ENCODE peak calls at places on chromosomes 16 and 17, in nine cellular contexts. H is foreskin fibroblast; D is fibroblast of mammary gland; V is stimulated activated CD8-positive, alpha-beta memory T cell treated with anti-CD3 and anti-CD28 coated beads, Interleukin-4, amount 100 ng/mL, for 4 hours; Y is naive thymus-derived CD8-positive, alpha-beta T cell; Z is HT-29; C is ACHN; S is nucleus accumbens; R is AG04449. K is an unnamed sample.
A peak's percentile ranks its signal among the peaks of the same experiment; 100 is the strongest.

GRCh38 chr16:77564791-77565390 is 130.1 kb upstream of the ADAMTS18 start:
- DNase-seq in S (no peak), R (no peak), V (no peak), D (peak; percentile 34), Z (no peak), C (peak; percentile 58), H (no peak), Y (no peak), K (no peak)

GRCh38 chr17:33651631-33652030 is 358.5 kb upstream of the ASIC2 start:
- DNase-seq in Y (no peak), R (no peak), S (no peak), D (peak; percentile 30), C (peak; percentile 19), Z (peak; percentile 16), H (no peak), V (no peak), K (no peak)

GRCh38 chr17:11006530-11006929 is 168.6 kb upstream of the PIRT start:
- DNase-seq in R (no peak), V (no peak), D (no peak), Z (no peak), S (no peak), Y (no peak), C (no peak), H (no peak), K (no peak)

GRCh38 chr16:72256398-72257048 is 84.6 kb upstream of the PMFBP1 start:
- DNase-seq in S (no peak), H (peak; percentile 93), Y (no peak), V (no peak), D (peak; percentile 94), R (peak; percentile 64), C (peak; percentile 30), Z (no peak), K (no peak)

GRCh38 chr17:67435122-67435521 is 58.0 kb downstream of the PITPNC1 start:
- DNase-seq in C (no peak), V (peak; percentile 32), Z (no peak), D (peak; percentile 49), H (no peak), S (no peak), Y (peak; percentile 43), R (no peak), K (no peak)

GRCh38 chr16:84518804-84519341 is 14.4 kb upstream of the MEAK7 start:
- DNase-seq in V (peak; percentile 33), R (no peak), D (no peak), S (no peak), C (no peak), H (no peak), Y (peak; percentile 54), Z (no peak), K (no peak)

GRCh38 chr17:9228408-9229159 is 207.3 kb downstream of the NTN1 start:
- DNase-seq in C (no peak), Y (no peak), S (no peak), Z (no peak), H (peak; percentile 71), V (no peak), D (peak; percentile 97), R (peak; percentile 16), K (no peak)

GRCh38 chr17:49588726-49589555 is 13.3 kb downstream of the NXPH3 start:
- DNase-seq in H (peak; percentile 89), Y (no peak), S (no peak), C (no peak), Z (no peak), V (no peak), R (peak; percentile 17), D (peak; percentile 56), K (no peak)

GRCh38 chr17:42879596-42879985 is 21.0 kb upstream of the G6PC1 start:
- DNase-seq in D (peak; percentile 30), R (no peak), H (peak; percentile 58), Z (no peak), V (no peak), C (no peak), Y (no peak), S (no peak), K (no peak)

GRCh38 chr17:412211-413015 is 59.8 kb upstream of the RPH3AL start:
- DNase-seq in Z (peak; percentile 32), V (peak; percentile 45), H (peak; percentile 82), R (no peak), S (no peak), Y (peak; percentile 54), D (peak; percentile 68), C (peak; percentile 65), K (no peak)

GRCh38 chr17:68748381-68748780 is 147.2 kb upstream of the FAM20A start:
- DNase-seq in R (no peak), C (no peak), H (no peak), V (no peak), S (no peak), Y (no peak), Z (no peak), D (no peak), K (no peak)

GRCh38 chr16:4525634-4526277 is 12.8 kb downstream of the CDIP1 start:
- DNase-seq in Y (no peak), V (no peak), D (no peak), H (peak; percentile 51), S (no peak), Z (no peak), C (no peak), R (no peak), K (no peak)

GRCh38 chr17:14827394-14827793 is 437.7 kb downstream of the PMP22 start:
- DNase-seq in V (no peak), S (no peak), H (no peak), C (no peak), R (no peak), D (no peak), Y (no peak), Z (no peak), K (no peak)

GRCh38 chr17:40864661-40865380 is 2.2 kb downstream of the KRT12 start:
- DNase-seq in D (peak; percentile 38), C (no peak), H (no peak), Y (no peak), Z (no peak), V (no peak), S (no peak), R (no peak), K (no peak)

GRCh38 chr16:68640972-68641371 is 4.1 kb upstream of the CDH3 start:
- DNase-seq in H (peak; percentile 51), V (no peak), C (no peak), Z (peak; percentile 64), S (no peak), Y (no peak), R (no peak), D (no peak), K (no peak)

GRCh38 chr16:84553873-84554399 is 49.5 kb upstream of the MEAK7 start:
- DNase-seq in S (no peak), C (no peak), R (no peak), Z (no peak), D (no peak), Y (peak; percentile 40), V (no peak), H (no peak), K (no peak)

GRCh38 chr17:9668532-9668931 is 23.2 kb downstream of the USP43 start:
- DNase-seq in H (no peak), Z (no peak), C (peak; percentile 82), S (no peak), D (no peak), V (no peak), R (no peak), Y (no peak), K (no peak)

GRCh38 chr17:4232168-4232813 is 31.5 kb downstream of the ANKFY1 start:
- DNase-seq in D (peak; percentile 79), H (peak; percentile 85), S (no peak), Y (no peak), V (no peak), C (peak; percentile 16), Z (no peak), R (no peak), K (no peak)

GRCh38 chr17:51351890-51352289 is 91.5 kb downstream of the UTP18 start:
- DNase-seq in D (peak; percentile 25), C (no peak), S (no peak), V (no peak), R (no peak), Z (no peak), Y (no peak), H (peak; percentile 3), K (peak; percentile 27)

GRCh38 chr16:11156401-11156800 is 99.6 kb downstream of the SOCS1 start:
- DNase-seq in S (no peak), V (no peak), Y (no peak), C (no peak), R (no peak), D (no peak), Z (no peak), H (no peak), K (no peak)

GRCh38 chr17:77428901-77429734 is 288.3 kb downstream of the SEC14L1 start:
- DNase-seq in C (no peak), H (no peak), R (no peak), D (no peak), Y (no peak), S (no peak), V (no peak), Z (no peak), K (no peak)

GRCh38 chr17:1076982-1077302 is 80.0 kb downstream of the TIMM22 start:
- DNase-seq in D (no peak), Y (no peak), Z (no peak), C (no peak), R (no peak), S (no peak), V (no peak), H (no peak), K (no peak)

GRCh38 chr17:28703552-28704218 is 8.0 kb downstream of the PROCA1 start:
- DNase-seq in D (no peak), Z (no peak), Y (no peak), S (no peak), H (no peak), C (no peak), V (no peak), R (no peak), K (no peak)

GRCh38 chr16:71426069-71426879 is 15.6 kb downstream of the TLE7 start:
- DNase-seq in R (peak; percentile 67), Z (no peak), Y (peak; percentile 35), D (peak; percentile 95), H (peak; percentile 87), S (no peak), C (no peak), V (no peak), K (no peak)